ENCODE peak calls at places on chromosome 11, in nine cellular contexts. U, I, K, S, N, M, Z, V and L are unnamed samples.

GRCh38 chr11:131458421-131458820 is 88.0 kb downstream of the NTM start:
- DNase-seq in U (no peak), I (no peak), K (no peak), S (no peak), N (no peak), M (no peak), Z (no peak), V (no peak), L (no peak)

GRCh38 chr11:108313444-108313843 is 90.6 kb downstream of the ATM start:
- DNase-seq in U (no peak), I (no peak), K (no peak), S (no peak), N (no peak), M (no peak), Z (no peak), V (no peak), L (no peak)

GRCh38 chr11:4677948-4678347 is 19.7 kb downstream of the OR51E2 start:
- DNase-seq in U (no peak), I (no peak), K (no peak), S (no peak), N (no peak), M (no peak), Z (no peak), V (no peak), L (no peak)

GRCh38 chr11:8488395-8488794 is 105.6 kb downstream of the STK33 start:
- DNase-seq in U (no peak), I (no peak), K (no peak), S (no peak), N (no peak), M (no peak), Z (no peak), V (no peak), L (no peak)

GRCh38 chr11:92424281-92424680 is 199.7 kb downstream of the FAT3 start:
- DNase-seq in U (no peak), I (no peak), K (no peak), S (no peak), N (no peak), M (no peak), Z (peak; percentile 51), V (no peak), L (no peak)

GRCh38 chr11:109697140-109697843 is 275.3 kb downstream of the C11orf87 start:
- DNase-seq in U (no peak), I (peak; percentile 0), K (no peak), S (no peak), N (no peak), M (no peak), Z (peak; percentile 50), V (peak; percentile 44), L (no peak)

GRCh38 chr11:44506375-44507016 is 59.0 kb upstream of the CD82 start:
- DNase-seq in U (no peak), I (no peak), K (no peak), S (peak; percentile 28), N (no peak), M (no peak), Z (no peak), V (no peak), L (no peak)

GRCh38 chr11:113934797-113935196 is 30.2 kb downstream of the HTR3B start:
- DNase-seq in U (no peak), I (no peak), K (no peak), S (no peak), N (no peak), M (no peak), Z (no peak), V (no peak), L (no peak)

GRCh38 chr11:69382131-69383128 is 88.5 kb downstream of the MYEOV start:
- DNase-seq in U (peak; percentile 34), I (no peak), K (peak; percentile 27), S (peak; percentile 68), N (no peak), M (peak; percentile 36), Z (no peak), V (no peak), L (no peak)

GRCh38 chr11:74182635-74183034 is 11.5 kb downstream of the PPME1 start:
- DNase-seq in U (no peak), I (no peak), K (no peak), S (no peak), N (no peak), M (no peak), Z (peak; percentile 25), V (no peak), L (no peak)

GRCh38 chr11:70397983-70398833 is at the start of gene CTTN:
- DNase-seq in U (peak; percentile 95), I (peak; percentile 92), K (peak; percentile 83), S (peak; percentile 93), N (peak; percentile 85), M (peak; percentile 24), Z (peak; percentile 85), V (peak; percentile 87), L (no peak)

GRCh38 chr11:61021661-61022212 is 50.3 kb downstream of the CD6 start:
- DNase-seq in U (no peak), I (no peak), K (peak; percentile 91), S (peak; percentile 64), N (no peak), M (no peak), Z (no peak), V (no peak), L (no peak)

GRCh38 chr11:16925495-16926065 is 88.6 kb downstream of the PLEKHA7 start:
- DNase-seq in U (peak; percentile 78), I (peak; percentile 50), K (no peak), S (peak; percentile 66), N (no peak), M (no peak), Z (no peak), V (peak; percentile 46), L (no peak)

GRCh38 chr11:78646564-78647185 is 72.0 kb upstream of the NARS2 start:
- DNase-seq in U (no peak), I (peak; percentile 54), K (peak; percentile 72), S (no peak), N (peak; percentile 27), M (no peak), Z (peak; percentile 49), V (peak; percentile 45), L (no peak)

GRCh38 chr11:64582885-64583284 is 8.1 kb upstream of the SLC22A12 start:
- DNase-seq in U (peak; percentile 18), I (no peak), K (no peak), S (peak; percentile 38), N (no peak), M (no peak), Z (no peak), V (no peak), L (no peak)

GRCh38 chr11:111417766-111418435 is 38.8 kb upstream of the POU2AF1 start:
- DNase-seq in U (peak; percentile 82), I (no peak), K (no peak), S (peak; percentile 94), N (peak; percentile 73), M (peak; percentile 96), Z (peak; percentile 99), V (peak; percentile 33), L (no peak)

GRCh38 chr11:130798801-130799200 is 117.5 kb downstream of the SNX19 start:
- DNase-seq in U (no peak), I (no peak), K (no peak), S (no peak), N (no peak), M (no peak), Z (no peak), V (no peak), L (no peak)

GRCh38 chr11:109302591-109303334 is 119.2 kb upstream of the C11orf87 start:
- DNase-seq in U (no peak), I (no peak), K (no peak), S (no peak), N (no peak), M (no peak), Z (no peak), V (no peak), L (no peak)

DNA sequence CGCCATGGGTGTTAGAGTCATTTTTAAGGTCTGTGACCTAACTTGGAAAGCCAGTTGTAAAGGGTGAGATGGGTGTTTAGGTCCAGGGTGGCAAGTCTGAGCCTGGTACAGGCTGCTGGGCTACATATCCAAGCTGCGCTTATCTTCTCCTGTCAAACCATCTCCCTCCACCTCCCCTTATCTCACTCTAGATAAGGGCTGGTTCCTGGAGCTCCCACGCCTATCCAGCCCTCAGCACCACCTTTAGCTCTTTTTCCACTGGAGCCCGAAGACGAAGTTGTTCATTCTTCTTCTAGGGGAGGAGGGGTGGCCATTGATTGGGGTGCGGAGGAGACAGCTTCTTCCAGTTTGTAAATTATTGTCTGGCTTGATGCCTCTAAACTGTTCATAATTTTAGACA is 48.5 kb downstream of the MICAL2 start:
- DNase-seq in U (no peak), I (no peak), K (no peak), S (no peak), N (peak; percentile 19), M (no peak), Z (peak; percentile 67), V (no peak), L (no peak)
- H3K27ac ChIP-seq in U (no peak overlapping the region), I (peak overlapping the region; percentile 90), K (peak overlapping the region; percentile 89), S (peak overlapping the region; percentile 96), N (peak overlapping the region; percentile 84), M (no peak overlapping the region), Z (peak overlapping the region; percentile 83), V (no peak overlapping the region), L (peak overlapping the region; percentile 90)

GRCh38 chr11:19365743-19366410 is 125.1 kb upstream of the E2F8 start:
- DNase-seq in U (no peak), I (no peak), K (no peak), S (no peak), N (no peak), M (no peak), Z (no peak), V (peak; percentile 53), L (no peak)
- TF ChIP-seq POLR2A in U (no peak), I (no peak), K (no peak), S (no peak), N (no peak), M (no peak), Z (no peak), V (no peak), L (no peak)

GRCh38 chr11:134377876-134378275 is 34.2 kb downstream of the B3GAT1 start:
- DNase-seq in U (no peak), I (no peak), K (no peak), S (no peak), N (no peak), M (no peak), Z (no peak), V (no peak), L (no peak)
- H3K27ac ChIP-seq in U (no peak overlapping the region), I (no peak overlapping the region), K (no peak overlapping the region), S (no peak overlapping the region), N (no peak overlapping the region), M (no peak overlapping the region), Z (no peak overlapping the region), V (no peak overlapping the region), L (no peak overlapping the region)

DNA sequence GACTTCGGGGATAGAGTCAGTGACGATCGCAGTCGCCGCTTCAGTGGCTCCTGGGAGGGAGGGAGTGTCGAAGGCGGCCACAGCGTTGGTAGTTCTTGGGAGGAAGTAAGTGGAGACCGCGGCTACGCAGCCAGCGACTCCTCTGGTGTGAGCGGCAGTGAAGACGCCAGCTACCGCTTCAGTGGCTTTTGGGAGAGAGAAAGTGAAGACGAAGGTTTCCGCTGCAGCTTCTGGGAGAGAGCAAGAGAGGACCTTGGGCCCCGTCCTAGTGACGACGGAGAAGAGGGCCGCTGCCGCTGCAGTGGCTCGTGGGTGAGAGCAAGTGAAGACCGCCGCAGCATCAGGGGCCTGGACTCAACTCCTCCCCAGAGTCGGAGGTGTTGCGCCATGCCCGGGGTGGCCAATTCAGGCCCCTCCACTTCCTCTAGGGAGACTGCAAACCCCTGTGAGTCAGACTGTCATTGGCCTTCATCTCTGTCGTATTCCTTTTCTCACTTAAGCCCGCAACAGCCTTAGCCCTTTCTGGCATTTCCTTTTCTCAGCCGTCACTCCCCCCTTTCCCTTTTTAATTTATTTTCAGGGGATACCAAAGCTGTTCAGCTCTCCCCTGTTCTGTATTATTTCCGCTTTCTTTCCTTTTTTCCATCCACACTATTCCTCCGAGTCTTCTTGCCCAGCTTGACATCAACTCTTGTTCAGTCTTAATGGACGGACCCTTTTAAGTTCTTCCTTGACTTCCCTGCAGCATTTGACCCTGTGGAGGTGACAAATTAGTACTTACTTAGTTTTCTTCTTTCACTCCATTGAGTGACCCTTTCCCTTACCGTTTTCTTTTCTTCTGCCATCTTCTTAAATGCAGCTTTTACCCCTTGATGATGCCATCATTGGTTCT is 1.0 kb downstream of the ANKRD42 start:
- DNase-seq in U (peak; percentile 70), I (peak; percentile 63), K (peak; percentile 62), S (peak; percentile 94), N (peak; percentile 77), M (no peak), Z (peak; percentile 77), V (peak; percentile 65), L (no peak)
- TF ChIP-seq POLR2A in U (peak; percentile 61), I (no peak), K (no peak), S (no peak), N (no peak), M (no peak), Z (peak; percentile 78), V (no peak), L (no peak)